ENCODE peak calls at places on chromosome 10, in four cellular contexts. Y is left lung, V is GM12865, N is body of pancreas. G is an unnamed sample.
A peak's percentile ranks its signal among the peaks of the same experiment; 100 is the strongest.

GRCh38 chr10:69842932-69843331 is 41.2 kb downstream of the COL13A1 start:
- DNase-seq in Y (no peak), V (no peak), N (no peak), G (peak; percentile 6)

GRCh38 chr10:69179089-69179742 is 818 bp upstream of the SUPV3L1 start:
- DNase-seq in Y (no peak), V (no peak), N (no peak), G (no peak)

GRCh38 chr10:33422779-33423520 is 88.5 kb upstream of the NRP1 start:
- DNase-seq in Y (no peak), V (no peak), N (peak; percentile 85), G (no peak)

GRCh38 chr10:58856508-58857240 is 319.8 kb upstream of the PHYHIPL start:
- DNase-seq in Y (no peak), V (no peak), N (peak; percentile 69), G (no peak)

GRCh38 chr10:15624405-15625191 is 95.1 kb downstream of the ITGA8 start:
- DNase-seq in Y (no peak), V (no peak), N (no peak), G (peak; percentile 53)

GRCh38 chr10:112539340-112539739 is 92.3 kb downstream of the VTI1A start:
- DNase-seq in Y (no peak), V (no peak), N (no peak), G (no peak)

GRCh38 chr10:103481974-103482531 is 3.0 kb upstream of the CALHM3 start:
- DNase-seq in Y (no peak), V (peak; percentile 89), N (peak; percentile 37), G (no peak)

GRCh38 chr10:91598211-91598981 is 34.5 kb downstream of the PPP1R3C start:
- DNase-seq in Y (no peak), V (no peak), N (no peak), G (no peak)

GRCh38 chr10:18650618-18651017 is 769 bp downstream of the NSUN6 start:
- DNase-seq in Y (no peak), V (no peak), N (no peak), G (no peak)

GRCh38 chr10:59109826-59110225 is 66.6 kb upstream of the PHYHIPL start:
- DNase-seq in Y (no peak), V (peak; percentile 23), N (no peak), G (no peak)

GRCh38 chr10:787933-788651 is 98.6 kb upstream of the DIP2C start:
- DNase-seq in Y (no peak), V (no peak), N (no peak), G (peak; percentile 73)

GRCh38 chr10:43361532-43362190 is 9.8 kb upstream of the FXYD4 start:
- DNase-seq in Y (no peak), V (no peak), N (no peak), G (no peak)

GRCh38 chr10:128222317-128222849 is 96.2 kb upstream of the MKI67 start:
- DNase-seq in Y (no peak), V (no peak), N (no peak), G (no peak)

GRCh38 chr10:35606423-35606822 is 1.3 kb downstream of the GJD4 start:
- DNase-seq in Y (no peak), V (no peak), N (no peak), G (no peak)

GRCh38 chr10:42979730-42980467 is 97.0 kb upstream of the RET start:
- DNase-seq in Y (peak; percentile 17), V (no peak), N (no peak), G (no peak)

GRCh38 chr10:484925-485661 is 204.4 kb downstream of the DIP2C start:
- DNase-seq in Y (no peak), V (peak; percentile 74), N (no peak), G (peak; percentile 63)

GRCh38 chr10:47276576-47277351 is 23.2 kb upstream of the GDF10 start:
- DNase-seq in Y (no peak), V (no peak), N (no peak), G (no peak)

GRCh38 chr10:131644287-131644686 is 256.5 kb upstream of the PPP2R2D start:
- DNase-seq in Y (no peak), V (no peak), N (no peak), G (no peak)

GRCh38 chr10:56370217-56371113 is 9.4 kb upstream of the ZWINT start:
- DNase-seq in Y (no peak), V (no peak), N (no peak), G (no peak)

GRCh38 chr10:102280397-102281015 is 35.2 kb downstream of the GBF1 start:
- DNase-seq in Y (no peak), V (no peak), N (no peak), G (no peak)

GRCh38 chr10:97454330-97455036 is 8.5 kb downstream of the ZDHHC16 start:
- DNase-seq in Y (no peak), V (no peak), N (peak; percentile 59), G (no peak)

GRCh38 chr10:80699602-80700039 is 161.9 kb downstream of the SH2D4B start:
- DNase-seq in Y (peak; percentile 78), V (peak; percentile 85), N (peak; percentile 74), G (peak; percentile 94)

GRCh38 chr10:29271877-29272276 is 17.0 kb upstream of the LYZL1 start:
- DNase-seq in Y (no peak), V (no peak), N (no peak), G (no peak)

GRCh38 chr10:26859241-26860025 is 1.3 kb downstream of the ABI1 start:
- DNase-seq in Y (no peak), V (no peak), N (no peak), G (no peak)

GRCh38 chr10:119199231-119199992 is 8.0 kb upstream of the GRK5 start:
- DNase-seq in Y (peak; percentile 55), V (peak; percentile 80), N (peak; percentile 73), G (peak; percentile 69)

GRCh38 chr10:133358920-133359300 is 1.1 kb upstream of the FUOM start:
- DNase-seq in Y (no peak), V (no peak), N (no peak), G (no peak)

GRCh38 chr10:49298666-49298989 is 342 bp upstream of the C10orf71 start:
- DNase-seq in Y (no peak), V (no peak), N (peak; percentile 32), G (peak; percentile 70)

GRCh38 chr10:118835682-118836326 is 81.0 kb upstream of the CACUL1 start:
- DNase-seq in Y (no peak), V (no peak), N (peak; percentile 85), G (no peak)

GRCh38 chr10:126906704-126907422 is 1.6 kb downstream of the DOCK1 start:
- DNase-seq in Y (no peak), V (no peak), N (peak; percentile 7), G (peak; percentile 44)

GRCh38 chr10:1424648-1425047 is 312.7 kb downstream of the ADARB2 start:
- DNase-seq in Y (no peak), V (peak; percentile 24), N (no peak), G (no peak)

GRCh38 chr10:103892181-103892580 is 25.8 kb downstream of the STN1 start:
- DNase-seq in Y (no peak), V (no peak), N (no peak), G (no peak)

GRCh38 chr10:79386637-79387465 is 39.6 kb downstream of the PPIF start:
- DNase-seq in Y (no peak), V (no peak), N (no peak), G (peak; percentile 63)

GRCh38 chr10:66505003-66505707 is 420.7 kb upstream of the LRRTM3 start:
- DNase-seq in Y (no peak), V (no peak), N (no peak), G (no peak)

GRCh38 chr10:120433176-120433575 is 23.9 kb upstream of the PLPP4 start:
- DNase-seq in Y (no peak), V (no peak), N (no peak), G (no peak)

GRCh38 chr10:34255075-34255474 is 560.0 kb downstream of the PARD3 start:
- DNase-seq in Y (no peak), V (no peak), N (no peak), G (no peak)

GRCh38 chr10:58300676-58301075 is 31.7 kb downstream of the CISD1 start:
- DNase-seq in Y (no peak), V (no peak), N (no peak), G (no peak)

GRCh38 chr10:17409170-17409733 is 45.1 kb downstream of the ST8SIA6 start:
- DNase-seq in Y (no peak), V (peak; percentile 7), N (no peak), G (no peak)

DNA sequence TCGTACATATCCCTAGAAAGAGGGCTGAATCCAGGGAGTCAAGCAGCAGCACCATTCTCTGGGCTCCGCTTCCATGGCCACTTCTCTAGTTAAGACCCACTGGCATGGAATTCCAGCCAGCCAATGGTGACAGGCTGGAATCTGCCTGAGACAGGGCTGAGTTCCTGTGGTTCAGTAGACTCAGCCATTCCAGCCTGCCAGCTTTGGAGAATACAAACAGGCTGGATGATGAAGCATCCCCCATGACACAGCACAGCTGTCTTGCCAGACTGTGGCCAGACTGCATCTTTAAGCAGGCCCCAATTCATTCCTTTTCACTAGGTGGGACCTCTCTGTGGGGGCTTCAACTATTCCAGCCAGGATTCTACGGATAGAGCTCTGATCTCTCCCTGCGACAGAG is 329.6 kb downstream of the XPNPEP1 start:
- DNase-seq in Y (no peak), V (no peak), N (no peak), G (no peak)
- H3K4me3 ChIP-seq in Y (no peak overlapping the region), V (no peak overlapping the region), N (no peak overlapping the region), G (no peak overlapping the region)

GRCh38 chr10:75043256-75044121 is 68.0 kb upstream of the SAMD8 start:
- DNase-seq in Y (no peak), V (no peak), N (no peak), G (no peak)
- H3K4me3 ChIP-seq in Y (no peak overlapping the region), V (no peak overlapping the region), N (no peak overlapping the region), G (no peak overlapping the region)

GRCh38 chr10:3778708-3779108 is 6.3 kb downstream of the KLF6 start:
- DNase-seq in Y (no peak), V (no peak), N (no peak), G (no peak)
- H3K4me3 ChIP-seq in Y (no peak overlapping the region), V (no peak overlapping the region), N (no peak overlapping the region), G (no peak overlapping the region)

GRCh38 chr10:63703740-63704345 is 182.6 kb downstream of the REEP3 start:
- DNase-seq in Y (no peak), V (no peak), N (peak; percentile 88), G (no peak)
- H3K4me3 ChIP-seq in Y (no peak overlapping the region), V (no peak overlapping the region), N (no peak overlapping the region), G (no peak overlapping the region)

DNA sequence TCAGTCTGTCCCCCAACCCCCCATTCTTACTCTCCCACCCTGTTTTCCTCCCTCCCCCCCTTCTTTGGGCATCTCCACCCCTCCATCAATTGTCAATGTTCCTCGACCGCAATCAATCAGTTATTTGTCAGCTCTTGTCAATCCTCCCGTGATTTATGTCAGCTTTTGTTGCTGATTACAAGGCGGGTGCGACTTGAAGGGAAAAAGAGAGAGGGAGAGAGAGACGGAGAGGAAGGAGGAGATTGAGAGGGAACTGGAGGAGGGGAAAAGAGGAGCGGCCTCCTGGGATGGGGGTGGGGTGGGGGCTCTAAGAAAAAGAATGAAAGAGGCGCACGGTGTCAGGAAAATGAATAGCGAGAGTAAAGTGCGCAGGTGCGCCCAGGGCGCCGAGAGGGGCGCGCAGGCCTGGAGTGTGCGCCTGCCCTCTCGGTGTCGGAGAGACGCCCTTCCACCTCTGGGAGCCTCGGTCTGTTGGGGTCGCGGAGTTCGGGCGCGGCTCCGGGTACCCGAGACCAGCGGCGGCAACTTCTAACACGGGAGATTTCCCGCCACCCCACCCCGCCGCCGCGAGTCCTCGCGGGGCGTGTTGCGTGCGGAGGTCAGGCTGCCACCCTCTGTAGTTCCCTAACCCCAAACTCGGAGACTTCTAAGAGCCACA is 1.1 kb upstream of the ZNF503 start:
- DNase-seq in Y (peak; percentile 45), V (no peak), N (peak; percentile 44), G (peak; percentile 59)
- H3K4me3 ChIP-seq in Y (peak overlapping the region; percentile 52), V (peak overlapping the region; percentile 66), N (peak overlapping the region; percentile 19), G (peak overlapping the region; percentile 54)

G was measured in aorta.